ENCODE peak calls at places on chromosome 20, in five cellular contexts. I, M, Y, C and K are unnamed samples.
A peak's percentile ranks its signal among the peaks of the same experiment; 100 is the strongest.

GRCh38 chr20:24787621-24788020 is 161.4 kb upstream of the CST7 start:
- DNase-seq in I (no peak), M (no peak), Y (no peak), C (no peak), K (no peak)

GRCh38 chr20:49909499-49910339 is 5.6 kb downstream of the SPATA2 start:
- DNase-seq in I (no peak), M (no peak), Y (no peak), C (no peak), K (no peak)

GRCh38 chr20:35837577-35838195 is 65.9 kb downstream of the PHF20 start:
- DNase-seq in I (no peak), M (no peak), Y (no peak), C (no peak), K (no peak)

GRCh38 chr20:51322164-51322707 is 220.3 kb downstream of the NFATC2 start:
- DNase-seq in I (no peak), M (no peak), Y (no peak), C (no peak), K (no peak)

GRCh38 chr20:53806683-53807401 is 213.2 kb upstream of the ZNF217 start:
- DNase-seq in I (no peak), M (no peak), Y (no peak), C (no peak), K (no peak)

GRCh38 chr20:11907621-11908020 is 10.1 kb upstream of the BTBD3 start:
- DNase-seq in I (peak; percentile 58), M (no peak), Y (no peak), C (no peak), K (no peak)

GRCh38 chr20:63733579-63734081 is 2.8 kb upstream of the LIME1 start:
- DNase-seq in I (no peak), M (no peak), Y (no peak), C (no peak), K (no peak)

GRCh38 chr20:37523012-37523391 is 2.0 kb downstream of the NNAT start:
- DNase-seq in I (no peak), M (no peak), Y (no peak), C (no peak), K (no peak)

GRCh38 chr20:50285376-50286173 is 94.9 kb downstream of the CEBPB start:
- DNase-seq in I (peak; percentile 81), M (no peak), Y (peak; percentile 12), C (no peak), K (no peak)

GRCh38 chr20:62816031-62816878 is 595 bp upstream of the COL9A3 start:
- DNase-seq in I (peak; percentile 44), M (no peak), Y (no peak), C (no peak), K (no peak)

GRCh38 chr20:3658019-3658707 is 5.0 kb downstream of the GFRA4 start:
- DNase-seq in I (no peak), M (no peak), Y (no peak), C (peak; percentile 12), K (no peak)

GRCh38 chr20:45406260-45407066 is 1.6 kb upstream of the DBNDD2 start:
- DNase-seq in I (peak; percentile 50), M (peak; percentile 26), Y (peak; percentile 23), C (peak; percentile 57), K (peak; percentile 36)